ENCODE peak calls at places on chromosomes 6 and 20, in ten cellular contexts. One of them, this sample, is unnamed.

GRCh38 chr6:110173506-110174132 is 5.9 kb downstream of the WASF1 start:
- DNase-seq in cardiac muscle cell: no peak
- DNase-seq in fibroblast of mammary gland: no peak
- DNase-seq in PC-9: no peak
- DNase-seq in uterus: no peak
- DNase-seq in lung: no peak
- DNase-seq in H1: no peak
- DNase-seq in neural progenitor cell: peak; percentile 21
- DNase-seq in AG04450: no peak
- DNase-seq in stomach: no peak
- DNase-seq in this sample: no peak

GRCh38 chr6:11056871-11057270 is 12.8 kb upstream of the ELOVL2 start:
- DNase-seq in uterus: no peak
- DNase-seq in PC-9: no peak
- DNase-seq in fibroblast of mammary gland: no peak
- DNase-seq in H1: no peak
- DNase-seq in neural progenitor cell: no peak
- DNase-seq in stomach: no peak
- DNase-seq in cardiac muscle cell: no peak
- DNase-seq in lung: no peak
- DNase-seq in AG04450: no peak
- DNase-seq in this sample: no peak

GRCh38 chr6:13485923-13486557 is 1.4 kb downstream of the GFOD1 start:
- DNase-seq in H1: no peak
- DNase-seq in uterus: no peak
- DNase-seq in cardiac muscle cell: peak; percentile 50
- DNase-seq in stomach: no peak
- DNase-seq in neural progenitor cell: peak; percentile 61
- DNase-seq in fibroblast of mammary gland: peak; percentile 29
- DNase-seq in lung: no peak
- DNase-seq in AG04450: no peak
- DNase-seq in PC-9: no peak
- DNase-seq in this sample: peak; percentile 45

GRCh38 chr20:46128310-46129151 is 10.4 kb downstream of the CD40 start:
- DNase-seq in cardiac muscle cell: peak; percentile 27
- DNase-seq in uterus: no peak
- DNase-seq in PC-9: no peak
- DNase-seq in AG04450: no peak
- DNase-seq in stomach: peak; percentile 29
- DNase-seq in neural progenitor cell: peak; percentile 75
- DNase-seq in H1: no peak
- DNase-seq in fibroblast of mammary gland: no peak
- DNase-seq in lung: no peak
- DNase-seq in this sample: peak; percentile 63

GRCh38 chr6:166757226-166758135 is 130.4 kb upstream of the RPS6KA2 start:
- DNase-seq in lung: no peak
- DNase-seq in fibroblast of mammary gland: peak; percentile 54
- DNase-seq in neural progenitor cell: peak; percentile 51
- DNase-seq in cardiac muscle cell: peak; percentile 35
- DNase-seq in AG04450: no peak
- DNase-seq in uterus: no peak
- DNase-seq in H1: no peak
- DNase-seq in stomach: no peak
- DNase-seq in PC-9: no peak
- DNase-seq in this sample: no peak

GRCh38 chr6:46015119-46015968 is at the start of gene CLIC5:
- DNase-seq in neural progenitor cell: peak; percentile 65
- DNase-seq in fibroblast of mammary gland: no peak
- DNase-seq in stomach: peak; percentile 38
- DNase-seq in PC-9: no peak
- DNase-seq in lung: peak; percentile 38
- DNase-seq in cardiac muscle cell: no peak
- DNase-seq in AG04450: no peak
- DNase-seq in uterus: no peak
- DNase-seq in H1: no peak
- DNase-seq in this sample: peak; percentile 63

GRCh38 chr6:132218063-132218696 is 183.1 kb downstream of the MOXD1 start:
- DNase-seq in neural progenitor cell: no peak
- DNase-seq in H1: no peak
- DNase-seq in fibroblast of mammary gland: peak; percentile 48
- DNase-seq in lung: no peak
- DNase-seq in uterus: no peak
- DNase-seq in AG04450: peak; percentile 23
- DNase-seq in stomach: no peak
- DNase-seq in PC-9: no peak
- DNase-seq in cardiac muscle cell: peak; percentile 60
- DNase-seq in this sample: no peak

GRCh38 chr20:34389206-34389953 is 26.3 kb downstream of the ITCH start:
- DNase-seq in cardiac muscle cell: no peak
- DNase-seq in lung: no peak
- DNase-seq in PC-9: peak; percentile 52
- DNase-seq in uterus: no peak
- DNase-seq in H1: no peak
- DNase-seq in fibroblast of mammary gland: peak; percentile 78
- DNase-seq in stomach: no peak
- DNase-seq in AG04450: no peak
- DNase-seq in neural progenitor cell: no peak
- DNase-seq in this sample: no peak

GRCh38 chr20:55014766-55015165 is 539.4 kb downstream of the DOK5 start:
- DNase-seq in uterus: no peak
- DNase-seq in AG04450: no peak
- DNase-seq in PC-9: no peak
- DNase-seq in lung: no peak
- DNase-seq in neural progenitor cell: no peak
- DNase-seq in H1: no peak
- DNase-seq in fibroblast of mammary gland: no peak
- DNase-seq in cardiac muscle cell: no peak
- DNase-seq in stomach: no peak
- DNase-seq in this sample: no peak
- TF ChIP-seq CTCF in uterus: no peak
- TF ChIP-seq CTCF in AG04450: no peak
- TF ChIP-seq CTCF in PC-9: no peak
- TF ChIP-seq CTCF in lung: no peak
- TF ChIP-seq CTCF in neural progenitor cell: no peak
- TF ChIP-seq CTCF in H1: no peak
- TF ChIP-seq CTCF in fibroblast of mammary gland: no peak
- TF ChIP-seq CTCF in cardiac muscle cell: no peak
- TF ChIP-seq CTCF in stomach: no peak
- TF ChIP-seq CTCF in this sample: no peak

GRCh38 chr6:43724354-43724753 is 36.8 kb upstream of the MRPS18A start:
- DNase-seq in lung: no peak
- DNase-seq in H1: no peak
- DNase-seq in stomach: no peak
- DNase-seq in AG04450: no peak
- DNase-seq in neural progenitor cell: no peak
- DNase-seq in uterus: no peak
- DNase-seq in fibroblast of mammary gland: no peak
- DNase-seq in cardiac muscle cell: no peak
- DNase-seq in PC-9: no peak
- DNase-seq in this sample: no peak

GRCh38 chr6:43724914-43725642 is 37.5 kb upstream of the MRPS18A start:
- DNase-seq in stomach: peak; percentile 91
- DNase-seq in AG04450: peak; percentile 63
- DNase-seq in cardiac muscle cell: peak; percentile 99
- DNase-seq in uterus: peak; percentile 58
- DNase-seq in PC-9: peak; percentile 82
- DNase-seq in lung: peak; percentile 93
- DNase-seq in fibroblast of mammary gland: peak; percentile 97
- DNase-seq in H1: no peak
- DNase-seq in neural progenitor cell: no peak
- DNase-seq in this sample: peak; percentile 90

GRCh38 chr6:43727634-43728033 is 40.0 kb upstream of the MRPS18A start:
- DNase-seq in PC-9: no peak
- DNase-seq in lung: no peak
- DNase-seq in neural progenitor cell: no peak
- DNase-seq in cardiac muscle cell: no peak
- DNase-seq in fibroblast of mammary gland: no peak
- DNase-seq in stomach: no peak
- DNase-seq in uterus: no peak
- DNase-seq in H1: no peak
- DNase-seq in AG04450: no peak
- DNase-seq in this sample: no peak

GRCh38 chr6:43723737-43724295 is 36.2 kb upstream of the MRPS18A start:
- DNase-seq in lung: peak; percentile 84
- DNase-seq in PC-9: peak; percentile 74
- DNase-seq in uterus: peak; percentile 58
- DNase-seq in stomach: peak; percentile 89
- DNase-seq in fibroblast of mammary gland: peak; percentile 77
- DNase-seq in neural progenitor cell: peak; percentile 88
- DNase-seq in cardiac muscle cell: peak; percentile 81
- DNase-seq in AG04450: no peak
- DNase-seq in H1: peak; percentile 49
- DNase-seq in this sample: no peak

GRCh38 chr6:43725643-43726580 is 38.3 kb upstream of the MRPS18A start:
- DNase-seq in PC-9: no peak
- DNase-seq in neural progenitor cell: no peak
- DNase-seq in cardiac muscle cell: no peak
- DNase-seq in stomach: no peak
- DNase-seq in lung: no peak
- DNase-seq in AG04450: no peak
- DNase-seq in H1: no peak
- DNase-seq in fibroblast of mammary gland: no peak
- DNase-seq in uterus: no peak
- DNase-seq in this sample: no peak
- H3K4me3 ChIP-seq in PC-9: peak overlapping the region; percentile 8
- H3K4me3 ChIP-seq in neural progenitor cell: no peak overlapping the region
- H3K4me3 ChIP-seq in cardiac muscle cell: no peak overlapping the region
- H3K4me3 ChIP-seq in stomach: no peak overlapping the region
- H3K4me3 ChIP-seq in lung: no peak overlapping the region
- H3K4me3 ChIP-seq in AG04450: no peak overlapping the region
- H3K4me3 ChIP-seq in H1: no peak overlapping the region
- H3K4me3 ChIP-seq in fibroblast of mammary gland: no peak overlapping the region
- H3K4me3 ChIP-seq in uterus: no peak overlapping the region
- H3K4me3 ChIP-seq in this sample: no peak overlapping the region

GRCh38 chr6:5871296-5871695 is 135.4 kb downstream of the NRN1 start:
- DNase-seq in H1: no peak
- DNase-seq in PC-9: no peak
- DNase-seq in neural progenitor cell: no peak
- DNase-seq in lung: no peak
- DNase-seq in stomach: no peak
- DNase-seq in AG04450: no peak
- DNase-seq in cardiac muscle cell: no peak
- DNase-seq in fibroblast of mammary gland: no peak
- DNase-seq in uterus: no peak
- DNase-seq in this sample: no peak

GRCh38 chr6:5866547-5867051 is 140.1 kb downstream of the NRN1 start:
- DNase-seq in neural progenitor cell: no peak
- DNase-seq in cardiac muscle cell: peak; percentile 5
- DNase-seq in H1: no peak
- DNase-seq in uterus: no peak
- DNase-seq in stomach: no peak
- DNase-seq in fibroblast of mammary gland: peak; percentile 76
- DNase-seq in PC-9: peak; percentile 63
- DNase-seq in AG04450: no peak
- DNase-seq in lung: no peak
- DNase-seq in this sample: no peak

GRCh38 chr6:5869676-5870075 is 137.0 kb downstream of the NRN1 start:
- DNase-seq in H1: no peak
- DNase-seq in uterus: no peak
- DNase-seq in lung: no peak
- DNase-seq in cardiac muscle cell: no peak
- DNase-seq in neural progenitor cell: no peak
- DNase-seq in stomach: no peak
- DNase-seq in AG04450: no peak
- DNase-seq in PC-9: no peak
- DNase-seq in fibroblast of mammary gland: no peak
- DNase-seq in this sample: no peak

GRCh38 chr6:5865492-5866031 is 141.2 kb downstream of the NRN1 start:
- DNase-seq in H1: no peak
- DNase-seq in neural progenitor cell: no peak
- DNase-seq in cardiac muscle cell: no peak
- DNase-seq in stomach: no peak
- DNase-seq in lung: no peak
- DNase-seq in PC-9: no peak
- DNase-seq in uterus: no peak
- DNase-seq in AG04450: no peak
- DNase-seq in fibroblast of mammary gland: no peak
- DNase-seq in this sample: no peak

DNA sequence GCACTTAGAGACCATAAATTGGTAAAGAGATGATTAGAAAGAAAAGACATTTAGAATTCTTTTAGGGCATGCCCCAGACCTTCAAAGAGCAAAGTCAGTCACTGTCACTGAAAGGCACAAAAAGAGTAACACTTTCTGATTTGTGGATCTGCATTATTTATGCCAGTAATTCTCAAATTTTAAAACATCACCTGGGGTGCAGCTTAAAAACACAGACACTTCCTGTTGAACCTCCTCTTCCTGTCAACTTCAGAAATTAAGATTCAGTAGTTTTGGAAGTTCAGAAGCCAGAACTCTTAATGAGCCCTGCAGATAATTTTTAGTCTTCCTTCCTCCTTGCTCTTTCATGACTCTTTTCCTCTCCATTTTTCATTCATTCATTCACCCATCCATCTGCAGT is 137.5 kb downstream of the NRN1 start:
- DNase-seq in neural progenitor cell: no peak
- DNase-seq in uterus: no peak
- DNase-seq in H1: no peak
- DNase-seq in stomach: no peak
- DNase-seq in PC-9: no peak
- DNase-seq in cardiac muscle cell: no peak
- DNase-seq in fibroblast of mammary gland: no peak
- DNase-seq in lung: no peak
- DNase-seq in AG04450: no peak
- DNase-seq in this sample: no peak
- TF ChIP-seq CTCF in neural progenitor cell: no peak
- TF ChIP-seq CTCF in uterus: no peak
- TF ChIP-seq CTCF in H1: no peak
- TF ChIP-seq CTCF in stomach: no peak
- TF ChIP-seq CTCF in PC-9: no peak
- TF ChIP-seq CTCF in cardiac muscle cell: no peak
- TF ChIP-seq CTCF in fibroblast of mammary gland: no peak
- TF ChIP-seq CTCF in lung: no peak
- TF ChIP-seq CTCF in AG04450: no peak
- TF ChIP-seq CTCF in this sample: no peak

DNA sequence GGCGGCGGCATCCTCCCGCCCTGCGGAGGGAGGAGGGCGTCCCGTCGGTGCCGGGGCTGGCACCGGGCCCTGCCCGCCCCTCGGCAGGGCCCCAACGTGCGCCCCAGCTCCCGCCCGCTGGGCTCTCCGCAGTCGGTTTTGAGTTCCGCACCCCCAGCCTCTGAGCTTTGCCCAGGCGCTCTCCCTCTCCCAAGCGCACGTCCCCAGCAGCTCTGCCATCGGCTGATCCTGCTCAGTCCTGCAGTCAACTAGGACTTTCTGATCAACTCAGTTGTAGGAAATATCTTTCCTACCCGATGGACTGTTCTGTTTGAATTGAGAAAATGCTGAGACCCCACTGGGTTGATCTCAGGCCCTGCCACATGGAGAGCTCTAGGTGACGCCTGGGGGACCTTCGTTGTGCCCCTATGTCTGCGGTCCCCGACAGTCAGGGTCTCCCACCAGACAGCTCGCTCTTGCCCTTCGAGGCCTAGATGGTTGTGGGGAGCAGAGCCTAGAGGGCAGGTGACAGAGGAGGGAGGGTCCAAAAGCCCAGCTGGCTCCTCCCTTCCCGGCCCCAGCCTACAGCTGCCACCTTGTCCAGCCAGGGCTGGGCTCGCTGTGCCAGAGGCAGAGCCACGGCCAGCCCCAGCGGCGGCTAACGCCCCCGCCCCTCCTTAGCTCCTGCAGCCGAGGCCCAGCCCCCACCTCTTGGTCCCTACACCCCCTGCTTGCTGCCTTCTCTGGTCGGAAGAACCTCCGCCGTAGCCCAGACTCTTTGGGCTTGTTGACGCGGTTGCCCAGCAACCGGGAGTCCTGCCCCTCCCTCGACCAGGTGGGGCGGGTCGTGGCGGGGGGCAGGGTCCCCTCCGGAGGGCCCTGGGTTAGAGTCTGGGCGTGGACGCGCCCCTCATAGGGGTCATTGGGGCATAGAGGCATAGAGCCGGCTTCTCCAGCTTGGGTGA is at the start of gene LKAAEAR1:
- DNase-seq in neural progenitor cell: peak; percentile 59
- DNase-seq in PC-9: no peak
- DNase-seq in cardiac muscle cell: no peak
- DNase-seq in uterus: no peak
- DNase-seq in stomach: no peak
- DNase-seq in lung: no peak
- DNase-seq in AG04450: no peak
- DNase-seq in H1: no peak
- DNase-seq in fibroblast of mammary gland: no peak
- DNase-seq in this sample: no peak
- H3K4me3 ChIP-seq in neural progenitor cell: peak within 1 kb of the TSS; percentile 61
- H3K4me3 ChIP-seq in PC-9: peak within 1 kb of the TSS; percentile 37
- H3K4me3 ChIP-seq in cardiac muscle cell: peak within 1 kb of the TSS; percentile 48
- H3K4me3 ChIP-seq in uterus: no peak within 1 kb of the TSS
- H3K4me3 ChIP-seq in stomach: peak within 1 kb of the TSS; percentile 86
- H3K4me3 ChIP-seq in lung: peak within 1 kb of the TSS; percentile 37
- H3K4me3 ChIP-seq in AG04450: peak within 1 kb of the TSS; percentile 49
- H3K4me3 ChIP-seq in H1: peak within 1 kb of the TSS; percentile 52
- H3K4me3 ChIP-seq in fibroblast of mammary gland: peak within 1 kb of the TSS; percentile 16
- H3K4me3 ChIP-seq in this sample: peak within 1 kb of the TSS; percentile 67

This sample was measured in psoas muscle.